ENCODE peak calls at places on chromosomes 4 and X, in ten cellular contexts. Q is GM23338, Z is RWPE2, S is heart right ventricle, B is upper lobe of left lung, Y is A549, M is left lung, X is upper lobe of right lung, O is psoas muscle, L is body of pancreas. D is an unnamed sample.

GRCh38 chr4:142818009-142818408 is 28.1 kb downstream of the INPP4B start:
- ATAC-seq in B (no peak), L (no peak), O (no peak), Z (no peak), Q (no peak), M (no peak), Y (no peak), S (no peak), X (no peak), D (no peak)

GRCh38 chrX:24900234-24900633 is 115.5 kb downstream of the ARX start:
- ATAC-seq in Q (no peak), M (no peak), S (no peak), O (no peak), X (no peak), L (no peak), Z (no peak), B (no peak), Y (no peak), D (no peak)

GRCh38 chr4:81802308-81802846 is 330.7 kb upstream of the RASGEF1B start:
- ATAC-seq in S (no peak), Q (no peak), L (no peak), Y (no peak), B (no peak), M (no peak), Z (no peak), X (no peak), O (no peak), D (no peak)

GRCh38 chr4:77854431-77855111 is 8.1 kb upstream of the MRPL1 start:
- ATAC-seq in L (no peak), M (peak), X (peak), Q (no peak), O (no peak), Z (no peak), S (peak), B (no peak), Y (no peak), D (no peak)

GRCh38 chr4:79366422-79366821 is 40.6 kb upstream of the NAA11 start:
- ATAC-seq in S (no peak), M (no peak), X (no peak), Y (no peak), Q (no peak), L (no peak), Z (no peak), B (no peak), O (no peak), D (no peak)

GRCh38 chr4:108036252-108036651 is 46.6 kb downstream of the HADH start:
- ATAC-seq in M (peak), B (peak), O (peak), L (no peak), S (no peak), Z (no peak), X (peak), Y (no peak), Q (no peak), D (no peak)

GRCh38 chrX:40931921-40932320 is 153.3 kb upstream of the USP9X start:
- ATAC-seq in Q (no peak), S (peak), Z (no peak), Y (peak), L (no peak), M (no peak), X (no peak), O (peak), B (no peak), D (peak)

GRCh38 chr4:144115519-144115918 is 25.0 kb downstream of the GYPA start:
- ATAC-seq in X (no peak), L (no peak), Z (no peak), B (no peak), Q (no peak), S (no peak), Y (no peak), M (no peak), O (no peak), D (no peak)

GRCh38 chr4:86661006-86661405 is 66.9 kb downstream of the PTPN13 start:
- ATAC-seq in Z (peak), O (no peak), X (no peak), L (no peak), Y (no peak), B (no peak), S (no peak), M (no peak), Q (no peak), D (no peak)

GRCh38 chr4:147820975-147821374 is 89.1 kb downstream of the ARHGAP10 start:
- ATAC-seq in O (no peak), Q (no peak), Y (no peak), M (no peak), S (no peak), L (no peak), Z (peak), B (no peak), X (no peak), D (no peak)

GRCh38 chrX:131907488-131908314 is 115.4 kb upstream of the STK26 start:
- ATAC-seq in Z (no peak), B (no peak), L (no peak), M (no peak), S (no peak), X (no peak), Y (no peak), Q (peak), O (no peak), D (no peak)

GRCh38 chr4:174592985-174593335 is 70.7 kb upstream of the HPGD start:
- ATAC-seq in M (peak), S (no peak), B (no peak), O (peak), X (peak), Q (no peak), Y (no peak), L (no peak), Z (peak), D (peak)

GRCh38 chrX:23764585-23764984 is 18.4 kb upstream of the SAT1 start:
- ATAC-seq in O (no peak), Q (no peak), Z (no peak), Y (no peak), M (peak), S (no peak), L (no peak), B (no peak), X (no peak), D (no peak)

GRCh38 chr4:145735330-145735638 is 55.3 kb downstream of the C4orf51 start:
- ATAC-seq in O (peak), L (peak), Z (peak), X (peak), Y (peak), S (no peak), B (peak), Q (no peak), M (peak), D (peak)

GRCh38 chr4:86918539-86919072 is 16.2 kb upstream of the AFF1 start:
- ATAC-seq in B (no peak), S (no peak), X (no peak), Y (peak), Z (no peak), L (no peak), O (peak), Q (no peak), M (peak), D (no peak)

GRCh38 chr4:88244056-88244455 is 40.3 kb downstream of the PPM1K start:
- ATAC-seq in M (no peak), O (no peak), L (no peak), B (peak), X (no peak), Q (no peak), S (no peak), Y (no peak), Z (no peak), D (no peak)

GRCh38 chr4:13559414-13559813 is 15.1 kb upstream of the NKX3-2 start:
- ATAC-seq in S (no peak), M (no peak), L (no peak), Q (no peak), B (no peak), O (no peak), X (no peak), Z (peak), Y (no peak), D (no peak)

GRCh38 chr4:3819210-3819919 is 53.2 kb downstream of the ADRA2C start:
- ATAC-seq in Z (no peak), L (no peak), B (no peak), Q (no peak), X (no peak), O (no peak), Y (peak), S (no peak), M (no peak), D (no peak)

GRCh38 chrX:103628386-103629290 is at the start of gene TCEAL1:
- ATAC-seq in S (peak), O (peak), L (peak), M (peak), Z (peak), B (peak), Q (peak), Y (peak), X (peak), D (peak)

GRCh38 chr4:52106701-52107100 is 55.6 kb downstream of the SPATA18 start:
- ATAC-seq in L (no peak), Y (no peak), B (no peak), Q (no peak), O (peak), Z (no peak), S (peak), X (no peak), M (peak), D (no peak)

GRCh38 chr4:182828678-182829025 is 88.5 kb downstream of the DCTD start:
- ATAC-seq in Y (no peak), B (no peak), M (no peak), X (no peak), Z (peak), O (no peak), S (no peak), Q (peak), L (no peak), D (no peak)

GRCh38 chrX:105323951-105324350 is 103.5 kb upstream of the TEX13A start:
- ATAC-seq in B (no peak), O (no peak), X (no peak), Y (no peak), Q (no peak), L (no peak), M (no peak), Z (peak), S (no peak), D (no peak)

GRCh38 chrX:150842198-150842553 is 56.3 kb downstream of the CD99L2 start:
- ATAC-seq in S (no peak), B (peak), Q (no peak), M (peak), O (no peak), X (peak), L (no peak), Y (no peak), Z (no peak), D (no peak)

GRCh38 chr4:101730291-101731117 is 60.0 kb upstream of the BANK1 start:
- ATAC-seq in L (peak), S (peak), M (peak), B (peak), Z (peak), O (peak), Q (peak), X (peak), Y (peak), D (peak)

GRCh38 chr4:37132351-37132989 is 112.1 kb upstream of the NWD2 start:
- ATAC-seq in O (no peak), Y (no peak), M (no peak), B (no peak), X (no peak), Z (no peak), L (no peak), S (no peak), Q (peak), D (no peak)
- TF ChIP-seq CTCF in O (no peak), Y (no peak), M (no peak), B (no peak), X (no peak), Z (no peak), L (no peak), S (no peak), Q (peak), D (no peak)

DNA sequence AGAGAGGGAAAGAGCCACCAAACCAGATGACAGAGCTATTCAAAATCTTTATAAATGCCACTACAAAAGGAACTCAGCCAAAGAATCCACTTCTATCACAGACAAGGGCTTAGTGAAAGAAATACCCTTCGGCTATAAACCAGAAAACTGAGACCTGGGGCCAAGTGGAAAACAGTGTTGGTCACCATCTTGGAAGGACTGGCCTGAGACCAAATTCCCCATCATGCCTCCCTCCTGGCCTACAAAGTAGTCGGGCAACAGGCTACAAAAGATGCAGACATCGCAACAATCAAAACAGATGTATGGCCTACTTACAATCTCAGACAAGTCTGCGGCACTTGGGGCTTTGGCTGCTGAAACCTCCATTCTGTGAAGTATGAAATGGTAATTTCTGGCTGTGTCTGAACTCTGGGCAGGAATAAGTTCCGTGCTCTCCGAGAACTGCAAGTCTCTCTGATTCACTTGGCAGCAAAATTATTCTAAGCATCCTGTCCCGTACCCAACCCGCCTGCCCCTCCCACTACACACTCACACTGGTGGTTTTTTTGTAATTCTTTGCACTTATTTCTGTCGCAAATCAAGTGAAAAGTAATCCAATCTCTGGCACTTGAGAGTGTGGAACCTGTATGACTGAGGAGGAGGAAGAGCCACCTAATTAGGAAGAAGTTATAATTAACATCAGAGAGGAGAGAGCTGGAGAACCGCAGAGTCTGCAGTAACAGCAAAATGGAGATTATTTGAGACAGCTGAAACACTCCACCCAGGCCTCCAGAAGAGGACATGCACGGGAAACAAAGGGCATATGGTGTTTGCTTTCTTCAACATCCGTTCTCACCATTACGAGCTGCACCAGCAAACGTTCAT is 87.8 kb downstream of the SH3KBP1 start:
- ATAC-seq in S (peak), B (no peak), L (no peak), Y (no peak), X (peak), Q (no peak), Z (no peak), O (no peak), M (peak), D (peak)
- H3K4me3 ChIP-seq in S (peak), B (peak), L (no peak), Y (no peak), X (peak), Q (no peak), Z (no peak), O (no peak), M (no peak), D (no peak)

GRCh38 chrX:46648660-46649059 is 75.1 kb downstream of the CHST7 start:
- ATAC-seq in B (no peak), X (no peak), Q (peak), Y (no peak), Z (no peak), S (no peak), L (no peak), M (no peak), O (no peak), D (no peak)

GRCh38 chrX:46649421-46650260 is 76.1 kb downstream of the CHST7 start:
- ATAC-seq in X (peak), O (peak), L (no peak), Y (no peak), Q (peak), M (no peak), B (no peak), S (peak), Z (no peak), D (no peak)

GRCh38 chrX:46653482-46653881 is 79.9 kb downstream of the CHST7 start:
- ATAC-seq in Y (peak), O (no peak), Q (peak), S (no peak), X (no peak), B (no peak), Z (no peak), L (no peak), M (no peak), D (no peak)
- TF ChIP-seq CTCF in Y (peak), O (peak), Q (peak), S (no peak), X (peak), B (no peak), Z (peak), L (no peak), M (peak), D (no peak)

GRCh38 chr4:41575207-41575606 is 37.2 kb downstream of the LIMCH1 start:
- ATAC-seq in L (no peak), M (peak), Y (no peak), B (no peak), O (peak), X (no peak), Z (peak), S (no peak), Q (no peak), D (peak)
- H3K4me3 ChIP-seq in L (no peak), M (no peak), Y (no peak), B (no peak), O (no peak), X (no peak), Z (no peak), S (no peak), Q (no peak), D (no peak)

DNA sequence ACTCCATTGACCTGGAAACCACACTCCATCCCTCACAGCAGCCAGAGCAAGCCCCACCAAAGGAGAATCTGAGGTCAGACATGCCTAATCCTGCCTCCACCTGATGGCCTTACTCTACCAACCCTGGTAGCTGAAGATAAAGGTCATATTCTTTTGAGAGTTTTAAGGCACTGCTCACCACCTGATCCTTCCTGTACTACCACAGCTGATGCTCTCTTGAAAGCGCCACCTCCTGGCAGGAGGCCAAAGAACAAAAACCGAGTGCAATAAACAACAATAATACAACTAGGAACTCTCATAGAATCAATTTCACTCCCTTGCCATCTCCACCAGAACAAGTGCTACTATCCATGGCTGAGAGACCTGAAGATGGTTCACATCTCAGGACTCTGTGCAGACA is 301.6 kb downstream of the NAF1 start:
- ATAC-seq in Q (no peak), Z (no peak), M (no peak), S (no peak), L (no peak), B (no peak), X (no peak), O (no peak), Y (no peak), D (no peak)
- TF ChIP-seq CTCF in Q (peak), Z (no peak), M (no peak), S (no peak), L (no peak), B (no peak), X (no peak), O (no peak), Y (no peak), D (no peak)

DNA sequence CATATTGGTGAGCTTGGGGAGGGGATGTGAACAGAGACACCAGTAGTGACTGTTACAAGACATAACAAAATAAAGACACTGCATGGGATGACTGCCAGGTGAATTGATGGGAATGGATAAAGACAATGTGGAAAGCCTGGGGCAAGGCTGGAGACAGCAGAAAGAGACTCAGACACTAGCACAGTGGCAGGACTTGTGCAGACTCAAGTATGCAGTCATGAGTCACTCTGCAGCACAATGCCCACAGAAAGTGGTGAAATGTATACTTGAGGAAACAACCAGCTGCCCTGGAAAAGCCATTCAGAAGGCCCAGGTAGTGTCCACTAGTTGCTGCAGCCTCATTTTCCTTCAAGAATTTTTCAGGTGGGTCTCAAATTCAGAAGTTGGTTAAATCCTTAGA is 452.3 kb downstream of the MID1IP1 start:
- ATAC-seq in S (no peak), Y (no peak), Z (peak), M (peak), Q (no peak), L (no peak), O (no peak), X (no peak), B (no peak), D (no peak)
- H3K4me3 ChIP-seq in S (no peak), Y (no peak), Z (no peak), M (no peak), Q (no peak), L (no peak), O (no peak), X (no peak), B (no peak), D (no peak)

GRCh38 chrX:153870791-153871360 is 15.1 kb downstream of the L1CAM start:
- ATAC-seq in X (no peak), M (no peak), O (no peak), L (no peak), Y (peak), S (no peak), B (no peak), Q (peak), Z (no peak), D (no peak)
- TF ChIP-seq CTCF in X (no peak), M (no peak), O (no peak), L (no peak), Y (no peak), S (no peak), B (no peak), Q (peak), Z (no peak), D (no peak)